ENCODE peak calls at places on chromosomes 3 and 15, in five cellular contexts. E, P, R, S and K are unnamed samples.

GRCh38 chr3:24196526-24196925 is 251.4 kb downstream of the NR1D2 start:
- DNase-seq in S (no peak), P (no peak), R (no peak), E (no peak), K (no peak)

GRCh38 chr15:56295433-56295832 is 51.8 kb upstream of the RFX7 start:
- DNase-seq in S (no peak), P (no peak), R (peak; percentile 7), E (no peak), K (no peak)

GRCh38 chr3:126287536-126288181 is 69.5 kb downstream of the KLF15 start:
- DNase-seq in E (no peak), P (no peak), S (peak; percentile 85), R (peak; percentile 98), K (no peak)

GRCh38 chr3:41258239-41258800 is 59.0 kb downstream of the CTNNB1 start:
- DNase-seq in S (no peak), E (no peak), P (no peak), R (no peak), K (no peak)

GRCh38 chr15:48617619-48618018 is 27.9 kb downstream of the FBN1 start:
- DNase-seq in E (no peak), R (no peak), S (no peak), P (no peak), K (no peak)

GRCh38 chr3:102483556-102483955 is 48.7 kb downstream of the ZPLD1 start:
- DNase-seq in E (no peak), R (no peak), S (no peak), P (no peak), K (no peak)

GRCh38 chr15:83064859-83065258 is 2.2 kb downstream of the BTBD1 start:
- DNase-seq in E (no peak), R (no peak), S (no peak), P (no peak), K (no peak)

GRCh38 chr3:29694783-29695182 is 413.9 kb downstream of the RBMS3 start:
- DNase-seq in S (peak; percentile 78), P (no peak), E (no peak), R (peak; percentile 81), K (no peak)

GRCh38 chr3:141643391-141643790 is 94.7 kb upstream of the RNF7 start:
- DNase-seq in R (no peak), S (no peak), P (no peak), E (no peak), K (no peak)

DNA sequence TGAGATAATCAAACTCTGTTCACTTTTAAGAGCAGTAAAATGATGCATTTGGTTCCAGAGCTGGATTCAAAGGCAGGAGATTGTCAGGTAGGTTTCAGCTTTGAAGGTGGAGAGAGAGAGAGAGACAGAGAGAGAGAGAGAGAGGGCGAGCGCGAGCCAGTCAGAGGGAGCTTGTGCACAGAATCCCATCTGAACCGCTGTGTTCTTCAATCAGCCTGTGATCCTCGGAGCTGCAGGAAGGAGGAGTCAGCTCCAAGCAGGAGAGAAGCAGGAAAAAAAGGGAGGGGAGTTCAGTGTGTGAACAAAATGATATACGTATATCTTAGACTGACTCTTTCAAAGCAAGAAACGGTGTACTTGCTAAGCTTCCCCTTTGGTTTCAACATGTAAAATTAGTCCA is at the start of gene GPR149:
- DNase-seq in P (no peak), R (no peak), E (no peak), S (peak; percentile 42), K (no peak)
- TF ChIP-seq CTCF in P (no peak), R (no peak), E (peak; percentile 9), S (no peak), K (no peak)

GRCh38 chr15:25055356-25056068 is 100.7 kb downstream of the SNRPN start:
- DNase-seq in E (peak; percentile 51), S (no peak), P (no peak), R (no peak), K (no peak)
- H3K36me3 ChIP-seq in E (peaks cover 75% of the 10 kb centered on the region), S (peaks cover 37% of the 10 kb centered on the region), P (peaks cover 100% of the 10 kb centered on the region), R (peaks cover 22% of the 10 kb centered on the region), K (peaks cover 97% of the 10 kb centered on the region)

GRCh38 chr15:71784719-71785118 is 25.6 kb upstream of the NR2E3 start:
- DNase-seq in P (no peak), E (peak; percentile 68), R (peak; percentile 28), S (no peak), K (peak; percentile 63)
- TF ChIP-seq CTCF in P (no peak), E (peak; percentile 57), R (peak; percentile 68), S (peak; percentile 38), K (no peak)

GRCh38 chr3:33392703-33393125 is 47.5 kb downstream of the UBP1 start:
- DNase-seq in S (no peak), E (peak; percentile 73), R (peak; percentile 15), P (no peak), K (no peak)
- H3K36me3 ChIP-seq in S (peaks cover 76% of the 10 kb centered on the region), E (peaks cover 86% of the 10 kb centered on the region), R (peaks cover 70% of the 10 kb centered on the region), P (peaks cover 30% of the 10 kb centered on the region), K (peaks cover 89% of the 10 kb centered on the region)

DNA sequence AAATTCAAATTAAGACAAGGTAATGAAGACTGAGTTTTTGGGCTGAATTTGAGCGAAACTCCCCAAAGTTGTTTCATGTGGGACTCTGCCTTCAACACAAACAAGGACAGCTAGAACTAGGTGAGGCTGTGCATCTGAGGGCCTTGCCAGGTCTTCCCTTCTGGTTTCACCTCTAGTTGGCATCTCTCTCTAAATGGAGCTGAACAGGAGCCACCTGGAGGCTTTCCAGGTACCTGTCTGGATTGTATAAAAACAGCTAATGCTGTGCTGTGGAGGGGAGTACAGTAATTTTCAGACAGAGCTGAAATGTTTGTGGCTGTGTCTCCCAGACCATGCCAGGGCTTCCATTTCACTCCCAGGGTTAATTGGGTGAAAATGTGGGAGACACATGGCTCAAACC is 27.1 kb downstream of the TRIM71 start:
- DNase-seq in S (no peak), E (no peak), P (no peak), R (no peak), K (no peak)
- TF ChIP-seq CTCF in S (no peak), E (no peak), P (no peak), R (no peak), K (no peak)

GRCh38 chr15:90891346-90891949 is 7.1 kb downstream of the FES start:
- DNase-seq in E (no peak), P (no peak), R (no peak), S (no peak), K (no peak)
- H3K36me3 ChIP-seq in E (no peaks in the 10 kb centered on the region), P (peaks cover 61% of the 10 kb centered on the region), R (no peaks in the 10 kb centered on the region), S (no peaks in the 10 kb centered on the region), K (peaks cover 65% of the 10 kb centered on the region)